ENCODE peak calls at places on chromosome 18, in four cellular contexts. K is GM12891, A is GM12878, U is K562. O is an unnamed sample.

GRCh38 chr18:10248738-10249137 is 205.7 kb upstream of the APCDD1 start:
- DNase-seq in U (no peak), K (no peak), A (no peak), O (no peak)

GRCh38 chr18:30568333-30568732 is 474.2 kb downstream of the DSC3 start:
- DNase-seq in K (no peak), U (peak; percentile 71), A (no peak), O (no peak)

GRCh38 chr18:37309059-37309458 is 256.5 kb downstream of the CELF4 start:
- DNase-seq in A (no peak), U (peak; percentile 55), K (no peak), O (no peak)

GRCh38 chr18:74282359-74283254 is 9.2 kb downstream of the CYB5A start:
- DNase-seq in U (no peak), K (no peak), A (no peak), O (no peak)

GRCh38 chr18:34632323-34632722 is 77.8 kb upstream of the DTNA start:
- DNase-seq in U (no peak), K (no peak), A (no peak), O (no peak)

GRCh38 chr18:76374330-76375281 is 120.4 kb downstream of the ZNF516 start:
- DNase-seq in K (no peak), U (no peak), A (peak; percentile 39), O (no peak)

GRCh38 chr18:30376515-30376914 is 666.0 kb downstream of the DSC3 start:
- DNase-seq in K (no peak), U (peak; percentile 53), A (no peak), O (no peak)

GRCh38 chr18:28984731-28985130 is 807.8 kb upstream of the CDH2 start:
- DNase-seq in A (no peak), U (no peak), K (no peak), O (no peak)

GRCh38 chr18:61988100-61988499 is 95.3 kb upstream of the RNF152 start:
- DNase-seq in U (no peak), K (no peak), A (no peak), O (no peak)

GRCh38 chr18:74499633-74500032 is 3.5 kb downstream of the CNDP2 start:
- DNase-seq in K (peak; percentile 59), A (peak; percentile 37), U (peak; percentile 73), O (peak; percentile 88)

GRCh38 chr18:61870151-61870550 is 22.7 kb downstream of the RNF152 start:
- DNase-seq in K (no peak), U (no peak), A (no peak), O (no peak)

GRCh38 chr18:57833441-57834101 is 30.5 kb upstream of the ATP8B1 start:
- DNase-seq in U (peak; percentile 71), A (peak; percentile 55), K (no peak), O (no peak)

GRCh38 chr18:62289047-62289446 is 36.1 kb upstream of the TNFRSF11A start:
- DNase-seq in U (no peak), A (no peak), K (no peak), O (no peak)

GRCh38 chr18:12597775-12598174 is 60.1 kb downstream of the SPIRE1 start:
- DNase-seq in U (no peak), A (no peak), K (no peak), O (no peak)

GRCh38 chr18:43159091-43159490 is 43.6 kb upstream of the RIT2 start:
- DNase-seq in U (no peak), A (no peak), K (no peak), O (no peak)

GRCh38 chr18:4106407-4107033 is 348.6 kb downstream of the DLGAP1 start:
- DNase-seq in U (peak; percentile 71), K (peak; percentile 7), A (no peak), O (peak; percentile 32)

GRCh38 chr18:31098878-31099277 is 3.3 kb downstream of the DSC2 start:
- DNase-seq in A (no peak), U (no peak), K (no peak), O (no peak)

GRCh38 chr18:51427012-51427411 is 229.5 kb upstream of the MEX3C start:
- DNase-seq in A (no peak), K (no peak), U (no peak), O (no peak)

GRCh38 chr18:35143615-35144596 is 96.9 kb upstream of the ZNF397 start:
- DNase-seq in A (no peak), K (no peak), U (peak; percentile 76), O (no peak)

GRCh38 chr18:61335737-61336555 is 2.7 kb downstream of the CDH20 start:
- DNase-seq in A (no peak), K (no peak), U (no peak), O (no peak)

GRCh38 chr18:62522178-62522509 is 681 bp upstream of the ZCCHC2 start:
- DNase-seq in A (no peak), K (no peak), U (no peak), O (no peak)

DNA sequence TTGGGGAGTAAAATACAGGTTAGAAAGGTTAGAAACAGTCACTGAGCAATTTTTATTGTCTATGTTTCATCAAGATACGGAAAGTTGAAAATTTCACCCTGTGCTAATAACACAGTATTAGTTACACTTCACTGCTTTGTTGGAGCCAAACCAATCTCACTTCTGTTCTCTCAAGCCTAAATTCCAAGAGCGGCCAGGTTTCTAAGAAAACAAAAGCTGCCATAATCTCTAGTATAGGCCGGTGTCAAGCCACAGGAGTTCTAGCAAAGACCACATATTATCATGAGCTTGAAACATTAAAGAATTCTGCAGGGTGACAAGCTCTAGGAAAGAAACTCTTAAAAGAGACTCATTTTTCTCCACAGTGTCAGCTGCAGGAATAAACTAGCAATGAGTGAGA is 128.7 kb downstream of the TXNL1 start:
- DNase-seq in A (no peak), U (no peak), K (no peak), O (no peak)
- TF ChIP-seq SPI1 in A (no peak), U (no peak), K (no peak), O (no peak)

DNA sequence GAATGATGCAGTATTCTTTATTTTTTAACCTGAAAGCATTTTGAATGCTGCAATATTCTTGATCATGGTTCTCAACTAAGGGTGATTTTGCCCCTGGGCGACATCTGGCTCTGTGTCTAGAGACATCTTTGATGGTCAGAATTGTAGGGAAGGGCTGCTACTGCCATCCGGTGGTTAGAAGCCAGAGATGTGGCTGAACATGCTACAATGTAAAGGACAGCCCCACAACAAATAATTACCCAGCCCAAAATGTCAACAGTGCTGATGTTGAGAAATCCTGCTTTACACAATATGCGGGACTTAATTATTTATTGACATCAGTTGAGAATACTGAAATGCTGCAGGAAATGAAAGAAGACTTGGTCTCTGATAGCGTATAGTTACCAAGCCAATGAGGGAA is 37.5 kb upstream of the SERPINB2 start:
- DNase-seq in K (no peak), A (no peak), U (no peak), O (peak; percentile 88)
- TF ChIP-seq SPI1 in K (no peak), A (no peak), U (no peak), O (no peak)

GRCh38 chr18:79953921-79954651 is 2.6 kb upstream of the SLC66A2 start:
- DNase-seq in K (no peak), U (peak; percentile 16), A (no peak), O (no peak)
- TF ChIP-seq SPI1 in K (no peak), U (no peak), A (no peak), O (no peak)

DNA sequence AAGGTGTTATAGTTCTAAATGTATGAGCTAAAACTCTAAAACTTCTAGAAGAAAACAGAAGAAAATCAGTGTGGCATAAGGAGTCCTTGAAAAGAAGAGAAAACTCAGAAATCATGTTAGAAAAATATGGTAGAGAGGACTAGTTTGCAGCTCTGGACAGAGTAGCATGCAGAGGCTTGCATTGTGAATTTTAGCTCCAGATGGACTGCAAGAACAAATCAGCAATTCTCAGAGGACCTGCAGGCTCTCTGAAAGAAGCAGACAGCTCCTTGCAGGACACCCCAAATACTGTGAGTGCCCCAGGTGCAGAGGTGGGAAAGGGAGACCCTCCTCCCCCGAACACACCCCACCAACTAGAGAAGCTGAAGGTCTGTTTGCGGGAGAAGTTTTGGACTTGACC is 216.4 kb upstream of the SLC35G4 start:
- DNase-seq in K (no peak), U (no peak), A (no peak), O (no peak)
- TF ChIP-seq SPI1 in K (no peak), U (no peak), A (no peak), O (no peak)

GRCh38 chr18:8121942-8122480 is 487.2 kb upstream of the RAB12 start:
- DNase-seq in A (no peak), U (peak; percentile 22), K (no peak), O (no peak)
- TF ChIP-seq SPI1 in A (no peak), U (no peak), K (no peak), O (no peak)

GRCh38 chr18:21684731-21685130 is 19.8 kb downstream of the ABHD3 start:
- DNase-seq in U (no peak), A (peak; percentile 42), K (no peak), O (no peak)

GRCh38 chr18:21686282-21687105 is 18.1 kb downstream of the ABHD3 start:
- DNase-seq in U (peak; percentile 73), A (no peak), K (no peak), O (no peak)

GRCh38 chr18:21678897-21679296 is 25.7 kb downstream of the ABHD3 start:
- DNase-seq in U (no peak), K (no peak), A (no peak), O (no peak)

GRCh38 chr18:21680148-21680547 is 24.4 kb downstream of the ABHD3 start:
- DNase-seq in K (no peak), A (no peak), U (no peak), O (no peak)

DNA sequence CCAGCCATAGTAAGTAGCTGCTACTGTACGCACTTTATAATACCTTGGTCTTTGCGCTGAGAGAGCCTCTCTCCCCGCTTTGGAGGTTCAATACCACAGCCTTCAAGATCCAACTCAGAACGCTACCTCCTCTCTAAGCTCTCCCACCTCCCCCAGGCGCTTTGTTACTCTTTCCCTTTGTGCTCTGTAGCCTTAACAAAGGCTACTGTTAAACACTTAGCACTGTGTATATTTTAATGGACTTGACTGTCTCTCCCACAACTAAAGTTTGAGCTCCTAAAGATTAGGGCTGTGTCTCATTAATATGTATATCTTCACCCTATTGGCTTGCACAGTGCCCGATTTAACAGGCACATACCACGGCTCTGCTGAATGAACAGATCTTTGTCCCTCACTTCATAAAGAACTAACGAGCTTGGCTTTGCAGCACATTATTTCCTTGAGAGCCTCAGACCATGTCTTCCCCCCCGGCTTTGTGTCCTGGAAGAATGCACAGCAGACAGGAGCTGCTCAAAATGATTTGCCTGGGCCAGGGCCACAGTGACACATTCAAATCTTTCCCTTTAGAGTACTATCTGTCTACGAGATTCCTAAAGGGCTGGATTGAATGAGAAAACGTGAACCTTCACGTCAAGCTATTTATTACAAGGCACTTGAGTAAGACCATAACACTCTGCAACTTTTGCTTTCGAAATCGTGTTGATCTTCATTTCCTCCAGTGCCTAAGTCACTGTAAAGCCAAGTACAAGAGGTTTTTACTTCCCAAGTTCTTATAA is 22.1 kb downstream of the ABHD3 start:
- DNase-seq in K (no peak), A (peak; percentile 39), U (no peak), O (peak; percentile 77)
- TF ChIP-seq SPI1 in K (no peak), A (no peak), U (no peak), O (no peak)

DNA sequence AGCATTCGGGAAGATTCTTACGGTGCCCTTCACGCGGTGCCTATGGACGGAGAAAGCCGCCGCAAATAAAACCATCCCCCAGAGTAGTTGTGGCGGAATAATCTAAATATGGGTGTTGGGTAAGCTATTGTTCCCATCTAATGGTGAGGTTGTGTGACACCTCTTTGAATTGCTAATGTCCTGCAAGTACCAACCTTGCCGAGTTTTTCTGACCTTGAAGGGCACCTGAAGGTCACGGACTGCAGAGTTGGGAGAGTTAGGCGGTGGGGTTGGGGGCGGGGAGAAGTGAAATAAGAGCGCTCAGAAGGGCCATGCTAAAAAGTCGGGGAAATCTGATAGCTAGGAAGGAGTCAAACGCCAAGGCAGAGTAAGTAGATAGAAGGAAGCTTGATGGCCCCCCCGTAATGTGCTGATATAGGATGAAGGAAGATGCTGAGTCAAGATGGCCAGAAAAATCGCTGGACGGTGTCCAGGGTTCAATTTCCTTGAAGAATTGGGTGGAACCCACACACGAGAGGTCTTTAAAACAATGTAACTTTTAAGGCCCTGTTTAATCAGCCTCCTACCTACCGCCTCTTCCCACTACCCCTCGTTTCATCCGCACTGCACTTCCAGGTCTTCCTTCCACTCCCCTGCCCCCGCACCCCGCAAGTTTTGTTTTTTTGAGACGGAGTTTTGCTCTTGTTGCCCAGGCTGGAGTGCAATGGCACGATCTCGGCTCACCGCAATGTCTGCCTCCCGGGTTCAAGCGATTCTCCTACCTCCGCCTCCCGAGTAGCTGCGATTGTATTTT is 602 bp downstream of the KATNAL2 start:
- DNase-seq in A (no peak), K (peak; percentile 20), U (peak; percentile 78), O (no peak)
- TF ChIP-seq SPI1 in A (no peak), K (no peak), U (no peak), O (no peak)